ENCODE peak calls at places on chromosomes 6 and 20, in six cellular contexts. T is foreskin fibroblast; M is islet precursor cell; Z is CD4-positive, alpha-beta T cell; F is GM12865; W is colonic mucosa. X is an unnamed sample.
A peak's percentile ranks its signal among the peaks of the same experiment; 100 is the strongest.

GRCh38 chr6:85580104-85580877 is 13.4 kb downstream of the SNX14 start:
- DNase-seq in F (no peak), Z (no peak), W (peak; percentile 22), M (no peak), T (no peak), X (no peak)

GRCh38 chr6:134431306-134431919 is 113.5 kb upstream of the SGK1 start:
- DNase-seq in F (no peak), M (no peak), W (no peak), Z (no peak), T (peak; percentile 57), X (no peak)

GRCh38 chr6:10268661-10269060 is 146.2 kb downstream of the TFAP2A start:
- DNase-seq in T (no peak), W (no peak), Z (no peak), M (peak; percentile 53), F (no peak), X (peak; percentile 1)

GRCh38 chr6:155171109-155171746 is 92.6 kb upstream of the CLDN20 start:
- DNase-seq in M (no peak), F (peak; percentile 91), W (no peak), T (peak; percentile 85), Z (peak; percentile 60), X (peak; percentile 33)

GRCh38 chr6:129748212-129748900 is 38.4 kb upstream of the ARHGAP18 start:
- DNase-seq in W (peak; percentile 29), Z (peak; percentile 26), M (peak; percentile 78), T (no peak), F (peak; percentile 91), X (no peak)

GRCh38 chr6:136982928-136983327 is 60.8 kb downstream of the SLC35D3 start:
- DNase-seq in Z (no peak), T (no peak), M (no peak), W (no peak), F (no peak), X (no peak)

GRCh38 chr6:132907915-132908314 is 93.5 kb downstream of the RPS12 start:
- DNase-seq in F (no peak), M (peak; percentile 65), Z (no peak), W (no peak), T (peak; percentile 72), X (no peak)

GRCh38 chr6:33824461-33825154 is 20.8 kb upstream of the MLN start:
- DNase-seq in M (no peak), T (no peak), Z (no peak), W (peak; percentile 69), F (no peak), X (no peak)

GRCh38 chr20:59141818-59142581 is 21.6 kb upstream of the ZNF831 start:
- DNase-seq in M (no peak), F (no peak), T (no peak), W (no peak), Z (no peak), X (no peak)

GRCh38 chr20:46592580-46593362 is 42.3 kb upstream of the OCSTAMP start:
- DNase-seq in T (no peak), F (peak; percentile 35), Z (no peak), M (no peak), W (no peak), X (no peak)

GRCh38 chr6:159494633-159495023 is 198.4 kb downstream of the SOD2 start:
- DNase-seq in T (no peak), W (no peak), M (no peak), F (no peak), Z (no peak), X (no peak)

GRCh38 chr6:169132361-169132895 is 121.2 kb downstream of the THBS2 start:
- DNase-seq in T (no peak), F (no peak), M (no peak), Z (no peak), W (no peak), X (no peak)

GRCh38 chr20:10131612-10132345 is 86.9 kb upstream of the SNAP25 start:
- DNase-seq in F (no peak), Z (no peak), W (no peak), T (peak; percentile 54), M (peak; percentile 51), X (no peak)

GRCh38 chr6:35007016-35007415 is 118.0 kb downstream of the ANKS1A start:
- DNase-seq in F (no peak), M (no peak), T (no peak), Z (no peak), W (no peak), X (no peak)

GRCh38 chr6:153729189-153729588 is 309.9 kb upstream of the OPRM1 start:
- DNase-seq in Z (no peak), T (no peak), M (no peak), F (no peak), W (no peak), X (no peak)

GRCh38 chr20:22491188-22491500 is 93.2 kb downstream of the FOXA2 start:
- DNase-seq in F (no peak), W (no peak), M (no peak), Z (no peak), T (no peak), X (no peak)

X was measured in putamen.